ENCODE peak calls at places on chromosomes 13 and 19, in ten cellular contexts. One of them, this sample, is unnamed.

GRCh38 chr13:110195547-110196485 is 111.1 kb downstream of the COL4A1 start:
- DNase-seq in IMR-90: peak
- DNase-seq in transverse colon: no peak
- DNase-seq in GM20000: no peak
- DNase-seq in NB4: no peak
- DNase-seq in mucosa of gallbladder: no peak
- DNase-seq in astrocyte of the cerebellum: no peak
- DNase-seq in M059J: no peak
- DNase-seq in hypothalamus: no peak
- DNase-seq in NCI-H187: no peak
- DNase-seq in this sample: no peak

GRCh38 chr13:39876258-39876657 is 220.8 kb downstream of the COG6 start:
- DNase-seq in transverse colon: no peak
- DNase-seq in hypothalamus: no peak
- DNase-seq in NCI-H187: no peak
- DNase-seq in IMR-90: peak
- DNase-seq in NB4: peak
- DNase-seq in astrocyte of the cerebellum: peak
- DNase-seq in mucosa of gallbladder: no peak
- DNase-seq in M059J: peak
- DNase-seq in GM20000: no peak
- DNase-seq in this sample: no peak

GRCh38 chr19:14156122-14156521 is 19.7 kb upstream of the ASF1B start:
- DNase-seq in mucosa of gallbladder: no peak
- DNase-seq in NCI-H187: no peak
- DNase-seq in GM20000: no peak
- DNase-seq in transverse colon: no peak
- DNase-seq in astrocyte of the cerebellum: no peak
- DNase-seq in hypothalamus: no peak
- DNase-seq in NB4: no peak
- DNase-seq in M059J: no peak
- DNase-seq in IMR-90: no peak
- DNase-seq in this sample: no peak

GRCh38 chr19:30228113-30228725 is 144.0 kb upstream of the ZNF536 start:
- DNase-seq in M059J: no peak
- DNase-seq in GM20000: no peak
- DNase-seq in transverse colon: peak
- DNase-seq in IMR-90: no peak
- DNase-seq in mucosa of gallbladder: no peak
- DNase-seq in NCI-H187: no peak
- DNase-seq in NB4: no peak
- DNase-seq in astrocyte of the cerebellum: no peak
- DNase-seq in hypothalamus: no peak
- DNase-seq in this sample: peak

GRCh38 chr19:45553464-45553863 is 31.1 kb downstream of the OPA3 start:
- DNase-seq in astrocyte of the cerebellum: no peak
- DNase-seq in mucosa of gallbladder: peak
- DNase-seq in M059J: no peak
- DNase-seq in GM20000: no peak
- DNase-seq in NB4: no peak
- DNase-seq in NCI-H187: no peak
- DNase-seq in hypothalamus: no peak
- DNase-seq in transverse colon: peak
- DNase-seq in IMR-90: no peak
- DNase-seq in this sample: peak

GRCh38 chr13:27826379-27827353 is 34.4 kb downstream of the GSX1 start:
- DNase-seq in M059J: peak
- DNase-seq in mucosa of gallbladder: peak
- DNase-seq in hypothalamus: peak
- DNase-seq in transverse colon: peak
- DNase-seq in IMR-90: peak
- DNase-seq in NB4: peak
- DNase-seq in NCI-H187: peak
- DNase-seq in astrocyte of the cerebellum: peak
- DNase-seq in GM20000: peak
- DNase-seq in this sample: peak

GRCh38 chr13:95426631-95427030 is 125.4 kb upstream of the ABCC4 start:
- DNase-seq in transverse colon: no peak
- DNase-seq in astrocyte of the cerebellum: no peak
- DNase-seq in NCI-H187: no peak
- DNase-seq in IMR-90: no peak
- DNase-seq in M059J: no peak
- DNase-seq in NB4: no peak
- DNase-seq in GM20000: no peak
- DNase-seq in mucosa of gallbladder: no peak
- DNase-seq in hypothalamus: no peak
- DNase-seq in this sample: no peak

GRCh38 chr13:51523082-51523518 is 61.2 kb upstream of the WDFY2 start:
- DNase-seq in astrocyte of the cerebellum: no peak
- DNase-seq in transverse colon: peak
- DNase-seq in NB4: peak
- DNase-seq in NCI-H187: no peak
- DNase-seq in M059J: peak
- DNase-seq in mucosa of gallbladder: no peak
- DNase-seq in GM20000: no peak
- DNase-seq in hypothalamus: peak
- DNase-seq in IMR-90: peak
- DNase-seq in this sample: no peak

GRCh38 chr13:78238911-78239310 is 320.3 kb upstream of the EDNRB start:
- DNase-seq in hypothalamus: no peak
- DNase-seq in IMR-90: no peak
- DNase-seq in GM20000: no peak
- DNase-seq in transverse colon: no peak
- DNase-seq in M059J: no peak
- DNase-seq in mucosa of gallbladder: no peak
- DNase-seq in astrocyte of the cerebellum: peak
- DNase-seq in NB4: peak
- DNase-seq in NCI-H187: no peak
- DNase-seq in this sample: no peak

GRCh38 chr19:11421607-11422098 is 2.5 kb upstream of the RGL3 start:
- DNase-seq in transverse colon: peak
- DNase-seq in hypothalamus: no peak
- DNase-seq in astrocyte of the cerebellum: no peak
- DNase-seq in mucosa of gallbladder: peak
- DNase-seq in NB4: no peak
- DNase-seq in GM20000: peak
- DNase-seq in IMR-90: no peak
- DNase-seq in M059J: peak
- DNase-seq in NCI-H187: no peak
- DNase-seq in this sample: peak

GRCh38 chr13:83281666-83282065 is 600.6 kb downstream of the SLITRK1 start:
- DNase-seq in mucosa of gallbladder: no peak
- DNase-seq in astrocyte of the cerebellum: no peak
- DNase-seq in NCI-H187: no peak
- DNase-seq in M059J: no peak
- DNase-seq in NB4: no peak
- DNase-seq in transverse colon: no peak
- DNase-seq in GM20000: no peak
- DNase-seq in IMR-90: no peak
- DNase-seq in hypothalamus: no peak
- DNase-seq in this sample: no peak

GRCh38 chr19:5667751-5668271 is 12.5 kb downstream of the MICOS13 start:
- DNase-seq in M059J: no peak
- DNase-seq in NB4: no peak
- DNase-seq in hypothalamus: no peak
- DNase-seq in transverse colon: no peak
- DNase-seq in NCI-H187: no peak
- DNase-seq in GM20000: no peak
- DNase-seq in astrocyte of the cerebellum: no peak
- DNase-seq in mucosa of gallbladder: no peak
- DNase-seq in IMR-90: no peak
- DNase-seq in this sample: no peak

GRCh38 chr19:55657004-55657747 is 2.3 kb downstream of the U2AF2 start:
- DNase-seq in NCI-H187: no peak
- DNase-seq in transverse colon: no peak
- DNase-seq in hypothalamus: no peak
- DNase-seq in mucosa of gallbladder: no peak
- DNase-seq in GM20000: no peak
- DNase-seq in astrocyte of the cerebellum: no peak
- DNase-seq in M059J: no peak
- DNase-seq in IMR-90: no peak
- DNase-seq in NB4: no peak
- DNase-seq in this sample: no peak

GRCh38 chr13:113474179-113474578 is 16.3 kb downstream of the DCUN1D2 start:
- DNase-seq in astrocyte of the cerebellum: no peak
- DNase-seq in mucosa of gallbladder: no peak
- DNase-seq in hypothalamus: no peak
- DNase-seq in M059J: no peak
- DNase-seq in GM20000: no peak
- DNase-seq in IMR-90: peak
- DNase-seq in transverse colon: peak
- DNase-seq in NB4: peak
- DNase-seq in NCI-H187: no peak
- DNase-seq in this sample: no peak

GRCh38 chr19:58466760-58467589 is at the start of gene ZNF324:
- DNase-seq in NB4: peak
- DNase-seq in M059J: peak
- DNase-seq in mucosa of gallbladder: peak
- DNase-seq in hypothalamus: peak
- DNase-seq in IMR-90: peak
- DNase-seq in NCI-H187: peak
- DNase-seq in GM20000: peak
- DNase-seq in astrocyte of the cerebellum: peak
- DNase-seq in transverse colon: peak
- DNase-seq in this sample: peak

GRCh38 chr19:51807111-51807701 is 12.2 kb downstream of the FPR3 start:
- DNase-seq in M059J: peak
- DNase-seq in NB4: peak
- DNase-seq in transverse colon: peak
- DNase-seq in mucosa of gallbladder: no peak
- DNase-seq in IMR-90: no peak
- DNase-seq in hypothalamus: no peak
- DNase-seq in NCI-H187: no peak
- DNase-seq in GM20000: no peak
- DNase-seq in astrocyte of the cerebellum: no peak
- DNase-seq in this sample: no peak

GRCh38 chr13:33730147-33730546 is 87.8 kb upstream of the RFC3 start:
- DNase-seq in transverse colon: no peak
- DNase-seq in GM20000: no peak
- DNase-seq in astrocyte of the cerebellum: no peak
- DNase-seq in NB4: peak
- DNase-seq in IMR-90: no peak
- DNase-seq in mucosa of gallbladder: no peak
- DNase-seq in NCI-H187: no peak
- DNase-seq in hypothalamus: no peak
- DNase-seq in M059J: no peak
- DNase-seq in this sample: no peak

GRCh38 chr19:45817725-45818301 is 2.7 kb upstream of the RSPH6A start:
- DNase-seq in M059J: peak
- DNase-seq in NB4: peak
- DNase-seq in mucosa of gallbladder: no peak
- DNase-seq in NCI-H187: no peak
- DNase-seq in astrocyte of the cerebellum: no peak
- DNase-seq in IMR-90: no peak
- DNase-seq in GM20000: no peak
- DNase-seq in transverse colon: no peak
- DNase-seq in hypothalamus: no peak
- DNase-seq in this sample: no peak

GRCh38 chr13:48431987-48432615 is 19.2 kb upstream of the LPAR6 start:
- DNase-seq in IMR-90: no peak
- DNase-seq in M059J: peak
- DNase-seq in astrocyte of the cerebellum: no peak
- DNase-seq in mucosa of gallbladder: no peak
- DNase-seq in NB4: no peak
- DNase-seq in hypothalamus: no peak
- DNase-seq in NCI-H187: no peak
- DNase-seq in transverse colon: no peak
- DNase-seq in GM20000: no peak
- DNase-seq in this sample: no peak

GRCh38 chr13:35347679-35348205 is 128.7 kb downstream of the MAB21L1 start:
- DNase-seq in NB4: no peak
- DNase-seq in M059J: no peak
- DNase-seq in astrocyte of the cerebellum: no peak
- DNase-seq in hypothalamus: no peak
- DNase-seq in NCI-H187: no peak
- DNase-seq in transverse colon: no peak
- DNase-seq in GM20000: no peak
- DNase-seq in mucosa of gallbladder: no peak
- DNase-seq in IMR-90: no peak
- DNase-seq in this sample: no peak

GRCh38 chr13:35888327-35888940 is 242.7 kb downstream of the DCLK1 start:
- DNase-seq in transverse colon: no peak
- DNase-seq in mucosa of gallbladder: no peak
- DNase-seq in GM20000: no peak
- DNase-seq in astrocyte of the cerebellum: peak
- DNase-seq in IMR-90: peak
- DNase-seq in NCI-H187: no peak
- DNase-seq in NB4: no peak
- DNase-seq in hypothalamus: no peak
- DNase-seq in M059J: peak
- DNase-seq in this sample: no peak

GRCh38 chr19:35026418-35026817 is 3.9 kb upstream of the SCN1B start:
- DNase-seq in NCI-H187: no peak
- DNase-seq in mucosa of gallbladder: no peak
- DNase-seq in hypothalamus: no peak
- DNase-seq in astrocyte of the cerebellum: no peak
- DNase-seq in GM20000: no peak
- DNase-seq in IMR-90: no peak
- DNase-seq in M059J: no peak
- DNase-seq in transverse colon: no peak
- DNase-seq in NB4: no peak
- DNase-seq in this sample: no peak

GRCh38 chr13:41311607-41312500 is 787 bp downstream of the NAA16 start:
- DNase-seq in IMR-90: peak
- DNase-seq in NCI-H187: no peak
- DNase-seq in mucosa of gallbladder: peak
- DNase-seq in GM20000: peak
- DNase-seq in hypothalamus: peak
- DNase-seq in transverse colon: peak
- DNase-seq in NB4: peak
- DNase-seq in astrocyte of the cerebellum: no peak
- DNase-seq in M059J: peak
- DNase-seq in this sample: peak